ENCODE peak calls at places on chromosomes 6 and 20, in eight cellular contexts. J is MG63, B is non-pigmented ciliary epithelial cell, P is nucleus accumbens, V is ELF-1, I is hepatic stellate cell, G is HT-29, O is MCF 10A. H is an unnamed sample.

GRCh38 chr6:97085772-97086171 is 161.2 kb downstream of the KLHL32 start:
- DNase-seq in J (peak), B (no peak), P (no peak), V (no peak), I (no peak), G (no peak), O (no peak), H (no peak)

GRCh38 chr6:79941489-79942151 is 5.7 kb downstream of the ELOVL4 start:
- DNase-seq in J (no peak), B (no peak), P (no peak), V (peak), I (no peak), G (no peak), O (no peak), H (no peak)

GRCh38 chr6:141265748-141266647 is 866.7 kb upstream of the GJE1 start:
- DNase-seq in J (no peak), B (no peak), P (no peak), V (no peak), I (peak), G (no peak), O (no peak), H (no peak)

GRCh38 chr6:155112757-155113156 is 117.6 kb downstream of the TIAM2 start:
- DNase-seq in J (no peak), B (no peak), P (no peak), V (no peak), I (no peak), G (no peak), O (no peak), H (no peak)

GRCh38 chr20:49272654-49273053 is 5.2 kb downstream of the ZNFX1 start:
- DNase-seq in J (no peak), B (no peak), P (no peak), V (no peak), I (no peak), G (no peak), O (no peak), H (no peak)

GRCh38 chr6:153767127-153767526 is 271.9 kb upstream of the OPRM1 start:
- DNase-seq in J (no peak), B (no peak), P (no peak), V (no peak), I (no peak), G (no peak), O (no peak), H (no peak)

GRCh38 chr6:2086328-2087008 is 158.9 kb downstream of the GMDS start:
- DNase-seq in J (no peak), B (no peak), P (no peak), V (no peak), I (no peak), G (no peak), O (no peak), H (no peak)

GRCh38 chr6:115602471-115602870 is 458.2 kb downstream of the FRK start:
- DNase-seq in J (no peak), B (peak), P (no peak), V (no peak), I (no peak), G (no peak), O (no peak), H (no peak)

GRCh38 chr20:32021091-32021490 is 10.9 kb downstream of the CCM2L start:
- DNase-seq in J (no peak), B (no peak), P (no peak), V (no peak), I (no peak), G (no peak), O (no peak), H (no peak)

H was measured in amniotic stem cell.